ENCODE peak calls at places on chromosomes 4 and X, in five cellular contexts. One of them, this sample, is unnamed.

GRCh38 chr4:7328162-7328912 is 106.4 kb downstream of the PSAPL1 start:
- DNase-seq in right lobe of liver: no peak
- DNase-seq in transverse colon: no peak
- DNase-seq in CD4-positive, alpha-beta memory T cell: no peak
- DNase-seq in A549: no peak
- DNase-seq in this sample: no peak

GRCh38 chr4:47839259-47839658 is 1.4 kb upstream of the CORIN start:
- DNase-seq in transverse colon: no peak
- DNase-seq in A549: no peak
- DNase-seq in right lobe of liver: no peak
- DNase-seq in CD4-positive, alpha-beta memory T cell: peak; percentile 34
- DNase-seq in this sample: no peak

GRCh38 chr4:116439330-116439729 is 646.0 kb downstream of the TRAM1L1 start:
- DNase-seq in A549: no peak
- DNase-seq in transverse colon: no peak
- DNase-seq in CD4-positive, alpha-beta memory T cell: no peak
- DNase-seq in right lobe of liver: no peak
- DNase-seq in this sample: no peak

GRCh38 chr4:6933691-6934430 is 24.2 kb downstream of the TBC1D14 start:
- DNase-seq in A549: no peak
- DNase-seq in right lobe of liver: no peak
- DNase-seq in CD4-positive, alpha-beta memory T cell: no peak
- DNase-seq in transverse colon: no peak
- DNase-seq in this sample: no peak

GRCh38 chrX:11757729-11758399 is at the start of gene MSL3:
- DNase-seq in right lobe of liver: peak; percentile 73
- DNase-seq in A549: peak; percentile 31
- DNase-seq in transverse colon: peak; percentile 63
- DNase-seq in CD4-positive, alpha-beta memory T cell: no peak
- DNase-seq in this sample: peak; percentile 56

GRCh38 chrX:20320461-20321159 is 53.9 kb upstream of the RPS6KA3 start:
- DNase-seq in A549: no peak
- DNase-seq in right lobe of liver: no peak
- DNase-seq in transverse colon: no peak
- DNase-seq in CD4-positive, alpha-beta memory T cell: peak; percentile 16
- DNase-seq in this sample: no peak

GRCh38 chrX:140526138-140526537 is 21.3 kb upstream of the SOX3 start:
- DNase-seq in right lobe of liver: no peak
- DNase-seq in CD4-positive, alpha-beta memory T cell: no peak
- DNase-seq in A549: no peak
- DNase-seq in transverse colon: no peak
- DNase-seq in this sample: no peak

GRCh38 chrX:39823424-39823823 is 274.3 kb downstream of the BCOR start:
- DNase-seq in transverse colon: no peak
- DNase-seq in A549: no peak
- DNase-seq in right lobe of liver: no peak
- DNase-seq in CD4-positive, alpha-beta memory T cell: no peak
- DNase-seq in this sample: no peak

GRCh38 chrX:130834149-130834548 is 68.9 kb downstream of the ENOX2 start:
- DNase-seq in A549: no peak
- DNase-seq in transverse colon: no peak
- DNase-seq in CD4-positive, alpha-beta memory T cell: no peak
- DNase-seq in right lobe of liver: no peak
- DNase-seq in this sample: peak; percentile 61

GRCh38 chrX:54808109-54808604 is 612 bp downstream of the MAGED2 start:
- DNase-seq in CD4-positive, alpha-beta memory T cell: no peak
- DNase-seq in A549: peak; percentile 36
- DNase-seq in right lobe of liver: peak; percentile 69
- DNase-seq in transverse colon: peak; percentile 65
- DNase-seq in this sample: peak; percentile 93

GRCh38 chrX:137195991-137196390 is 162.2 kb upstream of the GPR101 start:
- DNase-seq in CD4-positive, alpha-beta memory T cell: no peak
- DNase-seq in transverse colon: no peak
- DNase-seq in right lobe of liver: no peak
- DNase-seq in A549: no peak
- DNase-seq in this sample: no peak

GRCh38 chr4:56267558-56267957 is 119.7 kb downstream of the AASDH start:
- DNase-seq in transverse colon: no peak
- DNase-seq in CD4-positive, alpha-beta memory T cell: no peak
- DNase-seq in A549: no peak
- DNase-seq in right lobe of liver: no peak
- DNase-seq in this sample: no peak

GRCh38 chr4:10074767-10075105 is 41.9 kb downstream of the WDR1 start:
- DNase-seq in right lobe of liver: no peak
- DNase-seq in A549: peak; percentile 41
- DNase-seq in CD4-positive, alpha-beta memory T cell: no peak
- DNase-seq in transverse colon: no peak
- DNase-seq in this sample: no peak

GRCh38 chrX:31708116-31708515 is 636.3 kb upstream of the FTHL17 start:
- DNase-seq in A549: no peak
- DNase-seq in CD4-positive, alpha-beta memory T cell: no peak
- DNase-seq in transverse colon: no peak
- DNase-seq in right lobe of liver: no peak
- DNase-seq in this sample: no peak

GRCh38 chr4:147378780-147379179 is 102.1 kb upstream of the EDNRA start:
- DNase-seq in CD4-positive, alpha-beta memory T cell: no peak
- DNase-seq in transverse colon: no peak
- DNase-seq in A549: no peak
- DNase-seq in right lobe of liver: no peak
- DNase-seq in this sample: no peak

GRCh38 chrX:68431836-68432235 is 1.5 kb downstream of the OPHN1 start:
- DNase-seq in transverse colon: no peak
- DNase-seq in right lobe of liver: no peak
- DNase-seq in A549: no peak
- DNase-seq in CD4-positive, alpha-beta memory T cell: no peak
- DNase-seq in this sample: no peak

GRCh38 chrX:68429216-68429615 is 4.1 kb downstream of the OPHN1 start:
- DNase-seq in transverse colon: no peak
- DNase-seq in right lobe of liver: no peak
- DNase-seq in A549: no peak
- DNase-seq in CD4-positive, alpha-beta memory T cell: no peak
- DNase-seq in this sample: no peak

GRCh38 chrX:68433981-68434299 is 645 bp upstream of the OPHN1 start:
- DNase-seq in A549: no peak
- DNase-seq in right lobe of liver: no peak
- DNase-seq in transverse colon: no peak
- DNase-seq in CD4-positive, alpha-beta memory T cell: no peak
- DNase-seq in this sample: no peak

GRCh38 chrX:68432648-68433047 is 647 bp downstream of the OPHN1 start:
- DNase-seq in CD4-positive, alpha-beta memory T cell: no peak
- DNase-seq in transverse colon: no peak
- DNase-seq in A549: no peak
- DNase-seq in right lobe of liver: no peak
- DNase-seq in this sample: no peak

GRCh38 chrX:68433155-68433980 is at the start of gene OPHN1:
- DNase-seq in transverse colon: peak; percentile 83
- DNase-seq in CD4-positive, alpha-beta memory T cell: no peak
- DNase-seq in A549: peak; percentile 51
- DNase-seq in right lobe of liver: peak; percentile 56
- DNase-seq in this sample: peak; percentile 92
- H3K4me1 ChIP-seq in transverse colon: no peaks in the 10 kb centered on the region
- H3K4me1 ChIP-seq in CD4-positive, alpha-beta memory T cell: no peaks in the 10 kb centered on the region
- H3K4me1 ChIP-seq in A549: peaks cover 22% of the 10 kb centered on the region
- H3K4me1 ChIP-seq in right lobe of liver: no peaks in the 10 kb centered on the region
- H3K4me1 ChIP-seq in this sample: peaks cover 29% of the 10 kb centered on the region

DNA sequence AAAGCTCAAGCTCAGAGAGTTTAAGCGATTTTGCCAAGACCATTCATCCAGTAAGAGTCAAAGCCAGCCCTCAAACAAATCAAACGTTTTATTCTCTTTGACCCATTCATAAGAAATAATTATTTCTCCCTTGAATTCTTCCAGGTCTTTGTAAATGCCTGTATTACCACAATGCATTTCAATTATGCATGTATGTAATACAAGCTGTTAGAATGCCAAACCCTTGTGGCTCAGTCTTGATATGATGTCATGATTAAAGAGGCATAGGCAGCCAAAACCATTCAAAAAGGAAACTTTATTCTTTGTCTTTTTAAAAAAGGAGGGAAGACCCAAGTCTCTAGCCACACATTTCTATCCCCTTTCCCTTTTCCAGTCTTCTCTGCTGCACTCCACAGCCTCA is 56.5 kb upstream of the PGM2 start:
- DNase-seq in transverse colon: no peak
- DNase-seq in A549: no peak
- DNase-seq in CD4-positive, alpha-beta memory T cell: no peak
- DNase-seq in right lobe of liver: no peak
- DNase-seq in this sample: no peak
- H3K4me1 ChIP-seq in transverse colon: no peaks in the 10 kb centered on the region
- H3K4me1 ChIP-seq in A549: no peaks in the 10 kb centered on the region
- H3K4me1 ChIP-seq in CD4-positive, alpha-beta memory T cell: no peaks in the 10 kb centered on the region
- H3K4me1 ChIP-seq in right lobe of liver: no peaks in the 10 kb centered on the region
- H3K4me1 ChIP-seq in this sample: no peaks in the 10 kb centered on the region

GRCh38 chr4:88008133-88008621 is 742 bp downstream of the PKD2 start:
- DNase-seq in right lobe of liver: peak; percentile 50
- DNase-seq in A549: peak; percentile 30
- DNase-seq in CD4-positive, alpha-beta memory T cell: peak; percentile 0
- DNase-seq in transverse colon: peak; percentile 34
- DNase-seq in this sample: peak; percentile 74
- H3K4me1 ChIP-seq in right lobe of liver: no peaks in the 10 kb centered on the region
- H3K4me1 ChIP-seq in A549: peaks cover 46% of the 10 kb centered on the region
- H3K4me1 ChIP-seq in CD4-positive, alpha-beta memory T cell: peaks cover 18% of the 10 kb centered on the region
- H3K4me1 ChIP-seq in transverse colon: no peaks in the 10 kb centered on the region
- H3K4me1 ChIP-seq in this sample: peaks cover 26% of the 10 kb centered on the region

DNA sequence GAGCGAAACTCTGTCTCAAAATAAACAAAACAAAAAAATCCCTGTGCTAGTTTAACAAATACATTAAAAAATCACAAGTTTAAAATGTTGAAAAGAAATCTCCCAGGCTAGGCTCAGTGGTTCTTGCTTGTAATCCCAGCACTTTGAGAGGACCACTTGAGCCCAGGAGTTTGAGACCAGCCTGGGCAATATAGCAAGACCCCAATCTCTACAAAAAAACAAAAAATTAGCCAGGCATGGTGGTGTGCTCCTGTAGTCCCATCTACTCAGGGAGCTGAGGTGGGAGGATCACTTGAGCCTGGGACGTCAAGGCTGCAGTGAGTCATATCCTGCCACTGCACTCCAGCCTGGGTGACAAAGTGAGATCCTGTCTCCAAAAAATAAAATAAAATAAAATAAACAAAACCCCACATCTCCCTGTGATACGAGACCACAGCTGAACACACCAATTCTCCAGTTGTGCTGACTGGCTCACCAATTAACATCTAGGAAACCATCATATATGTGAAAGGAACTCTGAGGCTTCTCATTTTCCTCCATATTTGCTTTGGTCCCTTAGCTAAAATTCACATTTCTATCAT is 7.3 kb downstream of the RPS4X start:
- DNase-seq in transverse colon: no peak
- DNase-seq in CD4-positive, alpha-beta memory T cell: no peak
- DNase-seq in A549: no peak
- DNase-seq in right lobe of liver: no peak
- DNase-seq in this sample: no peak
- H3K4me1 ChIP-seq in transverse colon: peaks cover 2% of the 10 kb centered on the region
- H3K4me1 ChIP-seq in CD4-positive, alpha-beta memory T cell: peaks cover 26% of the 10 kb centered on the region
- H3K4me1 ChIP-seq in A549: peaks cover 63% of the 10 kb centered on the region
- H3K4me1 ChIP-seq in right lobe of liver: no peaks in the 10 kb centered on the region
- H3K4me1 ChIP-seq in this sample: peaks cover 8% of the 10 kb centered on the region

DNA sequence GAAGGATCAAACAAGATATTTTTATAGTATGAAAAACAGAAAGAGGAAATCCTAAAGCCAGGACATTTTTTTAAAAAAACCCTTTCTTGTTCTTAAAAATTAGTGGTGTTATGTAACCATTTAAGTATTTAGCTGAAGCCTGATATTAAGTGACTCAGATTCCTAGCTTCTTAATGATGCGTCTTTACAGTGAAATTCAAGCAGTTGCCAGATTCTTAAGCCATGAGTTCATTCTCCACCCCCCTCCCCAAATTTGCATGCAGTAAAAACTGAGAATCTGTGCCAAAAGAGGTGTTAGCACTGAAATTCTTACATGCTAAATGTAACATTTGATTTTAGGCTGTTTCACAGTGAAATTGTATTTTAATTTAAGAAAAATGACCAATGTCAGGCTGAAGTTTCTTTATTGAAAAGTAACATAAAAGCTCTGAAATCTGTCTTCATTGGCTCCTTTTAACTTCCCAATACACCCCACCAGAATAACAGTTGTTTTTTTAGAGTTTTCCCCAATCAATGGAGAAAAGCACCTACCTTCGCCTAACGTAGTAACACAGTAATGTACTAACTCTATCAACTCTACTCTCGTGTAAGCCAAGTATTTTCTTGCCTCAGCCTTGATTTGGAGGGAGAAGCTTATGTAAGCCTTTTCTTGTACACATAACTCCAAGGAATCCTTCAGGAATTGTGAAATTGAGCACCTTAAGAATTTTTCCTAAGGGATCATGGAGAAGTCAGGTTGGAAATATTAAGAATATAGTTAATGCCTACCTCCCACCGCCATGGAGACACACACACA is 181.0 kb downstream of the RAPGEF2 start:
- DNase-seq in transverse colon: no peak
- DNase-seq in CD4-positive, alpha-beta memory T cell: no peak
- DNase-seq in right lobe of liver: no peak
- DNase-seq in A549: no peak
- DNase-seq in this sample: no peak
- H3K4me1 ChIP-seq in transverse colon: peaks cover 6% of the 10 kb centered on the region
- H3K4me1 ChIP-seq in CD4-positive, alpha-beta memory T cell: no peaks in the 10 kb centered on the region
- H3K4me1 ChIP-seq in right lobe of liver: peaks cover 37% of the 10 kb centered on the region
- H3K4me1 ChIP-seq in A549: peaks cover 49% of the 10 kb centered on the region
- H3K4me1 ChIP-seq in this sample: peaks cover 4% of the 10 kb centered on the region